ENCODE peak calls at places on chromosomes 6 and 20, in four cellular contexts. W is retinal pigment epithelial cell, K is astrocyte of the cerebellum, P is lower lobe of right lung. T is an unnamed sample.

GRCh38 chr6:30295844-30296243 is 30.9 kb upstream of the TRIM39 start:
- DNase-seq in P (no peak), W (no peak), K (no peak), T (no peak)

GRCh38 chr6:55276745-55277627 is 50.3 kb upstream of the GFRAL start:
- DNase-seq in W (no peak), K (peak; percentile 76), P (no peak), T (peak; percentile 26)

GRCh38 chr20:39829713-39830112 is 859.3 kb downstream of the MAFB start:
- DNase-seq in P (no peak), K (no peak), W (no peak), T (peak; percentile 74)

GRCh38 chr6:43972179-43972914 is 154.9 kb downstream of the MRPL14 start:
- DNase-seq in W (no peak), K (no peak), P (no peak), T (no peak)

GRCh38 chr6:23663652-23664051 is 462.4 kb upstream of the NRSN1 start:
- DNase-seq in W (no peak), P (no peak), K (no peak), T (no peak)

GRCh38 chr6:67792996-67793395 is 842.1 kb upstream of the ADGRB3 start:
- DNase-seq in P (no peak), K (no peak), W (no peak), T (no peak)

GRCh38 chr6:137659871-137660270 is 165.7 kb upstream of the OLIG3 start:
- DNase-seq in W (no peak), K (no peak), P (no peak), T (no peak)

GRCh38 chr6:157068691-157069228 is 254.6 kb downstream of the TMEM242 start:
- DNase-seq in K (no peak), W (no peak), P (no peak), T (peak; percentile 70)

GRCh38 chr6:159720708-159721107 is 6.6 kb upstream of the WTAP start:
- DNase-seq in K (no peak), P (no peak), W (no peak), T (peak; percentile 48)

GRCh38 chr6:46917002-46917401 is 4.7 kb downstream of the ADGRF5 start:
- DNase-seq in W (no peak), K (no peak), P (no peak), T (no peak)

GRCh38 chr6:46013639-46014038 is 2.0 kb downstream of the CLIC5 start:
- DNase-seq in W (no peak), K (no peak), P (no peak), T (no peak)

GRCh38 chr6:154276810-154277577 is 79.6 kb downstream of the IPCEF1 start:
- DNase-seq in P (no peak), K (no peak), W (no peak), T (peak; percentile 50)

GRCh38 chr6:135104199-135104598 is 49.6 kb upstream of the HBS1L start:
- DNase-seq in W (no peak), P (no peak), K (no peak), T (no peak)

GRCh38 chr6:77180367-77180766 is 282.9 kb downstream of the HTR1B start:
- DNase-seq in W (peak; percentile 11), K (no peak), P (no peak), T (no peak)

GRCh38 chr6:147075326-147075840 is 128.8 kb upstream of the STXBP5 start:
- DNase-seq in K (no peak), P (no peak), W (no peak), T (no peak)

DNA sequence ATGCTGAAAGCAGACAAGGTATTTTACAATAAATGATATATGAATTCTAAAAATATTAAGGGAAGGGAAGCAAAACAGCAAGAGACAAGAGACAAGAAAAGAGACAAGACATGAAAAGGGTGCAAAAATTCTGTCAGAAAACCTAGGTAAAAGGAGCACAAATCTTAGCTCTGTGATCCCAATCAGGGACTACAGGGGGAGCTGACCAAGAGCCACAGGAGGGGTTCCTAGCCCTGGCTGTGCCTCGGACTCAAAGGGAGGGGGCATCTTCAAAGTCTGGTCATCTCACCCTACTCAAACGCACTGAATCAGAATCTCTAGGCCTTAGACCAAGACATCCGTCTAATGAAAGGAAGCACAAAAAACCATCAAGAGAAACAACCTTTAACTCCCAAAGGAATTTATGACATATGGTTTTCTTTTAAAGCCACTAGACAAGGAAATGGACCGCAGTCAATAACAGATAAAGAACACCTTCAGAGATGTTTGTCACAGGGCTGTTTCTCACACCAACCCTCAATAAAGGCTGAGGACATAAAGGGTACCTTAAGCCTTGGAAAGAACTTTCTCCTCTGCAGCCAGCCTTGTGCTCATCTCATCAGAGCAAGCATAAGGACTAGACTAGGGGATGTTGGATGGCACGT is 130.4 kb upstream of the CDYL start:
- DNase-seq in K (no peak), W (no peak), P (no peak), T (no peak)
- TF ChIP-seq CTCF in K (no peak), W (peak; percentile 6), P (no peak), T (no peak)

GRCh38 chr20:31861346-31862156 is 8.8 kb downstream of the DUSP15 start:
- DNase-seq in W (no peak), K (no peak), P (peak; percentile 71), T (peak; percentile 92)
- TF ChIP-seq CTCF in W (no peak), K (no peak), P (no peak), T (no peak)

DNA sequence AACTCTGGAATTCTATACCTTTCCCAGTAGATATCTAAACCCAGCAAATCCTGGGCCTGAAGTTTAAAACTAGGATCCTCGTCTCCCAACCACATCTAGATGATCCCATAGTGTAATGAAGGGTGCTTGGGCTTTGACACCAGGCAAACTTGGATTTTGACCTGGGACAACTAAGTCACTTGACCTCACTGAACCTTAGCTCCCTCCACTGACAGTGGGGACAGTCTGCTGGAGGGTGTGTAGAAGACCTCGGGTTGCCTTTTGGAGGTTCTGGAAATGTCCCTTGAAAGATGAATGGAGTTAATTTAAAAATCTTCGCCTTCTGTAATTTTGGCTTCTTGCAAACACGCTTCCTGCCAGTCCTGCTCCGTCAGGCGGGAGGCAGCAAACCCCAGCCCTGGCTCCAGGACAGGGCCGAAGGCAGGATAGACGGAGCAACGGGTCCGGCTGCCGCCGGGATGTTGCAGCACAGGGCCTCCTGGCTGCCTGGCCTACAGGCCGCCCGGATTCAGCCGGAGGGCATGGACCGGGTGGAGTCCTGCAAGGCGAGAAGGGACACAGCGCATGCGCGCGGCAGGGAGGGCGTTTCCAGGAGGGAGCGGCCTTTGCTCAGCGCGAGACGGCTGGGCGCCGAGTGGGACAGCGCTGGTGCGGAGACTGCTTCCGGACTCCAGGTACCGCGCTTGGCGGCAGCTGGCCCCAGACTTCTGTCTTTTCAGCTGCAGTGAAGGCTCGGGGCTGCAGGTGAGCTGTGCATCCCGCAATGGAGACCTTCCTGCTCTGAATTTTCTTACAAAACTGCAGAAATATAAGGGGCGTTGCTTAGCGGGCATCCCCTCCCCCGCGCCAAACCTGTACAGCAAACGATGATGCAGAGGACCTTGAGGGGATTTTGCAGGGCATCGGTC is at the start of gene TMEM14A:
- DNase-seq in K (peak; percentile 63), W (peak; percentile 59), P (peak; percentile 95), T (peak; percentile 95)
- TF ChIP-seq CTCF in K (peak; percentile 8), W (no peak), P (no peak), T (no peak)

DNA sequence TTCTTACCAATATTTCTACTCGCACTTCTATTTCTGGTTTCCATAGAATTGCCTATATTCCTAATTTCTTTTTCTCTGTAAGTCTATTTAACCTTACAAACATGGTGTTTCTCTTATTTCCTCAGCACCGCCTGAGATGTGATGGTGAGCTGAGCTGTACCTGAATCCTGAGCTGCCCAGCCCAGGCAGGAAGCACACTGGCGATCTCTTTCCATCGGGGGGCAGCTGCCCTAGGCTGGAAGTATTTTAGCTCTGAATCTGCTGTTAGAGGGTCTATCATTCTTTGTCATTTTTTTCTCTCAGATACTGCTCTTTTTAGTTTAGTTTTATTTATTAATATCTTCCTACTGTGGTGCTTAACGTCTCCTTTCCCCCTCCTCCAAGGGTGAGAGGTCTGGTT is 173.4 kb upstream of the SLC35B3 start:
- DNase-seq in P (no peak), K (no peak), W (no peak), T (no peak)
- TF ChIP-seq CTCF in P (no peak), K (no peak), W (no peak), T (no peak)

DNA sequence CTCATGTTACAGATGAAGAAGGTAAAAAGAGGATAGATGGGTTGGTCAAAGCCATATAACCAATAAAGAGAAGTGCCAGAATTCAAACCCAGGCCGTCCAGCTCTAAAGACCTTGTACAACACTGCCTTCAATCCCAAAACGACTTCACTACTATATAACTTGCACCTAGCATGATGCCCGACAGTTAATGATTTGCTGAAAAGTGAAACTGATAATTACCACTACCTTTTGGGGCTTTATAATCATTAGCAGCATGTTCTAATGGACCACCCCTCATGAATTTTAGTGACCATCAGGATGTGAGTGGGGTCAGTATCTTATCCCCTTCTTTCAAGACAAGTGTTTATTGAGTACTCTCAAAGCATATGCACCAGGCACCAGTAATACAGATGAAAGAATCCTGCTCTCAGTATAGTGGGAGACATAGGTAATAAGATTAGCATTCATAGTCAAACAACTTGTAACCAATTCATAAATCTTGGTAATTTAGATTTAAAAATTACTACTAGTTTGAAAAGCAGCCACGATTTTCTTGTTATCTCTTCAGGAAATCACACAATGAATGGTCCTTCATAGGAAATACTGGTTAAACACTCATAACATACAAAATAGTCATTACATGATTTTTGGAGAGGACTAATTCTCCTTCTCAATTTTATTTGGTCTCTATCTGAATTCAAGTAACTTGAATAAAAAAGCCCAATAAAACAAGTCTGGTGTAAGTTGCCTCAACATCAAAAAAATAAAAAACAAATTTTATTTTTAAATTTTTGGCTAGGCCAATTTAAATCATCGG is 98.0 kb downstream of the EPB41L2 start:
- DNase-seq in P (no peak), K (no peak), W (no peak), T (no peak)
- TF ChIP-seq CTCF in P (no peak), K (no peak), W (no peak), T (no peak)

GRCh38 chr6:116059713-116060571 is 749 bp downstream of the FRK start:
- DNase-seq in W (no peak), K (no peak), P (peak; percentile 49), T (peak; percentile 35)

GRCh38 chr6:116057766-116058165 is 2.9 kb downstream of the FRK start:
- DNase-seq in K (no peak), P (no peak), W (no peak), T (no peak)

GRCh38 chr6:116064626-116065025 is 3.9 kb upstream of the FRK start:
- DNase-seq in W (no peak), P (no peak), K (no peak), T (no peak)

GRCh38 chr6:116062496-116062895 is 1.8 kb upstream of the FRK start:
- DNase-seq in K (no peak), P (no peak), W (no peak), T (no peak)

GRCh38 chr6:116060572-116061283 is at the start of gene FRK:
- DNase-seq in K (no peak), W (peak; percentile 5), P (no peak), T (no peak)
- TF ChIP-seq CTCF in K (no peak), W (peak; percentile 18), P (peak; percentile 18), T (no peak)

GRCh38 chr20:62740286-62741141 is 31.9 kb downstream of the NTSR1 start:
- DNase-seq in W (peak; percentile 35), K (peak; percentile 33), P (peak; percentile 48), T (peak; percentile 87)
- TF ChIP-seq CTCF in W (no peak), K (no peak), P (no peak), T (no peak)